ENCODE peak calls at places on chromosomes 1 and 21, in four cellular contexts. E is endothelial cell, H is HFF-Myc, Z is GF-D8. B is an unnamed sample.

GRCh38 chr1:19643113-19643512 is 998 bp upstream of the NBL1 start:
- DNase-seq in E (no peak), H (no peak), Z (no peak), B (peak)

GRCh38 chr1:62869217-62869754 is 85.4 kb downstream of the ATG4C start:
- DNase-seq in E (no peak), H (no peak), Z (no peak), B (no peak)

GRCh38 chr1:198890531-198890930 is 251.7 kb downstream of the PTPRC start:
- DNase-seq in E (no peak), H (no peak), Z (no peak), B (no peak)

GRCh38 chr1:201019321-201019977 is 4.1 kb downstream of the KIF21B start:
- DNase-seq in E (no peak), H (no peak), Z (peak), B (no peak)

GRCh38 chr1:48967318-48967717 is 190.6 kb upstream of the BEND5 start:
- DNase-seq in E (no peak), H (no peak), Z (no peak), B (no peak)

GRCh38 chr1:72397786-72398185 is 115.4 kb upstream of the NEGR1 start:
- DNase-seq in E (no peak), H (peak), Z (no peak), B (no peak)

GRCh38 chr1:109814993-109815786 is 51.5 kb upstream of the EPS8L3 start:
- DNase-seq in E (no peak), H (no peak), Z (no peak), B (no peak)

GRCh38 chr1:24149854-24150227 is 6.9 kb upstream of the IL22RA1 start:
- DNase-seq in E (no peak), H (no peak), Z (no peak), B (no peak)

GRCh38 chr1:156947127-156947526 is 26.7 kb downstream of the LRRC71 start:
- DNase-seq in E (no peak), H (no peak), Z (no peak), B (no peak)

GRCh38 chr21:33864150-33864549 is 51.5 kb downstream of the ATP5PO start:
- DNase-seq in E (no peak), H (no peak), Z (no peak), B (no peak)

GRCh38 chr1:223887724-223888428 is 42.1 kb upstream of the TP53BP2 start:
- DNase-seq in E (no peak), H (peak), Z (no peak), B (no peak)

GRCh38 chr1:204565617-204566582 is 49.7 kb downstream of the MDM4 start:
- DNase-seq in E (peak), H (peak), Z (peak), B (peak)

GRCh38 chr1:81573458-81573857 is 227.3 kb upstream of the ADGRL2 start:
- DNase-seq in E (no peak), H (no peak), Z (no peak), B (no peak)

GRCh38 chr1:22975694-22976093 is 3.0 kb upstream of the LACTBL1 start:
- DNase-seq in E (no peak), H (no peak), Z (no peak), B (no peak)

GRCh38 chr21:38048241-38048640 is 132.0 kb upstream of the KCNJ6 start:
- DNase-seq in E (no peak), H (no peak), Z (no peak), B (no peak)

GRCh38 chr1:173405758-173406344 is 71.3 kb upstream of the PRDX6 start:
- DNase-seq in E (no peak), H (peak), Z (no peak), B (no peak)

GRCh38 chr1:119298687-119299086 is 69.9 kb upstream of the HAO2 start:
- DNase-seq in E (no peak), H (peak), Z (no peak), B (no peak)

GRCh38 chr1:240385985-240386978 is 225.7 kb downstream of the GREM2 start:
- DNase-seq in E (no peak), H (peak), Z (no peak), B (no peak)

GRCh38 chr1:56456426-56457101 is 122.8 kb downstream of the PLPP3 start:
- DNase-seq in E (no peak), H (no peak), Z (no peak), B (no peak)

GRCh38 chr1:7046314-7046713 is 261.1 kb downstream of the CAMTA1 start:
- DNase-seq in E (peak), H (peak), Z (no peak), B (peak)

GRCh38 chr1:35097224-35097623 is 18.0 kb downstream of the ZMYM1 start:
- DNase-seq in E (no peak), H (peak), Z (peak), B (no peak)

GRCh38 chr1:95326023-95326422 is 92.0 kb downstream of the RWDD3 start:
- DNase-seq in E (no peak), H (no peak), Z (no peak), B (no peak)

GRCh38 chr1:119006406-119007279 is 18.5 kb upstream of the TBX15 start:
- DNase-seq in E (no peak), H (no peak), Z (no peak), B (no peak)

GRCh38 chr1:7026188-7026587 is 240.9 kb downstream of the CAMTA1 start:
- DNase-seq in E (no peak), H (no peak), Z (no peak), B (no peak)

GRCh38 chr21:35206141-35207125 is 157.3 kb upstream of the RUNX1 start:
- DNase-seq in E (no peak), H (no peak), Z (no peak), B (peak)

GRCh38 chr1:181485276-181486097 is 2.2 kb downstream of the CACNA1E start:
- DNase-seq in E (peak), H (no peak), Z (no peak), B (no peak)

GRCh38 chr1:109791495-109792040 is 27.8 kb upstream of the EPS8L3 start:
- DNase-seq in E (no peak), H (no peak), Z (no peak), B (no peak)

GRCh38 chr1:11948822-11949458 is 14.4 kb downstream of the PLOD1 start:
- DNase-seq in E (no peak), H (no peak), Z (no peak), B (no peak)

GRCh38 chr1:88736633-88737248 is 52.7 kb downstream of the PKN2 start:
- DNase-seq in E (peak), H (peak), Z (no peak), B (peak)

GRCh38 chr1:247332215-247332900 is 691 bp upstream of the ZNF496 start:
- DNase-seq in E (peak), H (no peak), Z (peak), B (peak)

GRCh38 chr1:116826818-116827606 is 72.8 kb downstream of the CD2 start:
- DNase-seq in E (no peak), H (no peak), Z (no peak), B (no peak)

GRCh38 chr1:109548321-109549267 is at the start of gene GNAI3:
- DNase-seq in E (peak), H (peak), Z (peak), B (peak)

GRCh38 chr21:45248893-45249381 is 38.8 kb downstream of the POFUT2 start:
- DNase-seq in E (no peak), H (no peak), Z (no peak), B (no peak)

GRCh38 chr1:179178135-179178630 is 51.3 kb downstream of the ABL2 start:
- DNase-seq in E (no peak), H (no peak), Z (no peak), B (no peak)

GRCh38 chr1:3858231-3858981 is 1.1 kb downstream of the DFFB start:
- DNase-seq in E (peak), H (peak), Z (peak), B (peak)

GRCh38 chr1:47317841-47318240 is 3.9 kb upstream of the STIL start:
- DNase-seq in E (no peak), H (no peak), Z (no peak), B (no peak)